ENCODE peak calls at places on chromosomes 7 and 10, in four cellular contexts. A is AG04450, H is A549, F is Caco-2. U is an unnamed sample.

GRCh38 chr7:102883098-102883860 is 29.5 kb upstream of the LRRC17 start:
- DNase-seq in F (no peak), H (no peak), A (no peak), U (no peak)

GRCh38 chr10:63576501-63576900 is 55.3 kb downstream of the REEP3 start:
- DNase-seq in H (no peak), A (no peak), F (no peak), U (no peak)

GRCh38 chr7:93249749-93250148 is 17.6 kb downstream of the VPS50 start:
- DNase-seq in F (peak; percentile 65), A (no peak), H (no peak), U (no peak)

GRCh38 chr7:47453093-47454056 is 128.5 kb downstream of the TNS3 start:
- DNase-seq in F (no peak), H (peak; percentile 40), A (peak; percentile 74), U (peak; percentile 23)

GRCh38 chr7:151175047-151175792 is 7.7 kb upstream of the GBX1 start:
- DNase-seq in H (no peak), A (no peak), F (no peak), U (no peak)

GRCh38 chr10:18140957-18141888 is 999 bp downstream of the CACNB2 start:
- DNase-seq in H (no peak), A (no peak), F (no peak), U (no peak)

GRCh38 chr7:1043552-1044188 is 676 bp upstream of the GPR146 start:
- DNase-seq in H (no peak), F (no peak), A (no peak), U (no peak)

GRCh38 chr10:131093346-131093745 is 218.2 kb downstream of the TCERG1L start:
- DNase-seq in H (no peak), A (no peak), F (no peak), U (no peak)

GRCh38 chr10:76113952-76114351 is 682.5 kb downstream of the LRMDA start:
- DNase-seq in F (peak; percentile 66), A (no peak), H (no peak), U (no peak)

GRCh38 chr7:133712544-133712943 is 414.6 kb upstream of the LRGUK start:
- DNase-seq in H (no peak), F (no peak), A (no peak), U (no peak)

GRCh38 chr10:120012566-120012965 is 120.0 kb downstream of the SEC23IP start:
- DNase-seq in F (no peak), H (no peak), A (no peak), U (no peak)

GRCh38 chr7:94395141-94396041 is 696 bp downstream of the COL1A2 start:
- DNase-seq in F (peak; percentile 59), A (peak; percentile 64), H (peak; percentile 47), U (peak; percentile 91)

GRCh38 chr7:2191026-2191425 is 41.7 kb downstream of the MAD1L1 start:
- DNase-seq in F (no peak), A (no peak), H (no peak), U (no peak)

GRCh38 chr7:52120908-52121307 is 804.3 kb upstream of the COBL start:
- DNase-seq in H (no peak), F (no peak), A (no peak), U (no peak)

GRCh38 chr7:16923019-16923418 is 41.2 kb upstream of the AGR3 start:
- DNase-seq in F (no peak), H (no peak), A (no peak), U (no peak)

GRCh38 chr10:123241391-123242141 is 87.4 kb downstream of the BUB3 start:
- DNase-seq in H (no peak), A (no peak), F (no peak), U (no peak)

GRCh38 chr7:4028221-4028620 is 653.9 kb upstream of the FOXK1 start:
- DNase-seq in F (no peak), H (no peak), A (no peak), U (no peak)

GRCh38 chr7:133572087-133572486 is 319.2 kb downstream of the EXOC4 start:
- DNase-seq in F (no peak), A (no peak), H (no peak), U (no peak)

GRCh38 chr7:94239661-94240234 is 154.9 kb upstream of the COL1A2 start:
- DNase-seq in H (no peak), A (no peak), F (no peak), U (no peak)

GRCh38 chr7:111708072-111708471 is 145.8 kb upstream of the IMMP2L start:
- DNase-seq in A (no peak), F (no peak), H (no peak), U (peak; percentile 21)

GRCh38 chr10:113180401-113181154 is 230.5 kb downstream of the TCF7L2 start:
- DNase-seq in A (no peak), F (no peak), H (no peak), U (no peak)

GRCh38 chr10:73850863-73851461 is 23.4 kb downstream of the CAMK2G start:
- DNase-seq in F (peak; percentile 37), H (no peak), A (no peak), U (peak; percentile 87)

GRCh38 chr10:33163941-33164824 is 170.3 kb downstream of the NRP1 start:
- DNase-seq in A (no peak), F (no peak), H (peak; percentile 22), U (no peak)

GRCh38 chr10:99235872-99236626 is 397 bp upstream of the HPSE2 start:
- DNase-seq in A (no peak), F (no peak), H (no peak), U (no peak)

GRCh38 chr10:97003151-97003803 is 171.2 kb downstream of the LCOR start:
- DNase-seq in F (no peak), A (no peak), H (no peak), U (no peak)

GRCh38 chr7:44212018-44212417 is 11.2 kb downstream of the YKT6 start:
- DNase-seq in A (no peak), H (no peak), F (no peak), U (no peak)

GRCh38 chr7:129436335-129436923 is 2.2 kb downstream of the STRIP2 start:
- DNase-seq in A (no peak), H (no peak), F (no peak), U (no peak)